ENCODE peak calls at places on chromosomes 5 and 9, in seven cellular contexts. One of them, this sample, is unnamed.

GRCh38 chr9:34072410-34072809 is 23.7 kb upstream of the UBAP2 start:
- DNase-seq in Peyer's patch: no peak
- DNase-seq in GM12865: peak; percentile 23
- DNase-seq in fibroblast of pulmonary artery: no peak
- DNase-seq in astrocyte: no peak
- DNase-seq in brain microvascular endothelial cell: no peak
- DNase-seq in osteocyte: no peak
- DNase-seq in this sample: peak; percentile 99

GRCh38 chr5:172531704-172532026 is 77.3 kb upstream of the SH3PXD2B start:
- DNase-seq in Peyer's patch: no peak
- DNase-seq in GM12865: no peak
- DNase-seq in fibroblast of pulmonary artery: no peak
- DNase-seq in astrocyte: no peak
- DNase-seq in brain microvascular endothelial cell: no peak
- DNase-seq in osteocyte: peak; percentile 66
- DNase-seq in this sample: no peak

GRCh38 chr5:77638763-77639451 is 394 bp upstream of the OTP start:
- DNase-seq in Peyer's patch: no peak
- DNase-seq in GM12865: peak; percentile 47
- DNase-seq in fibroblast of pulmonary artery: no peak
- DNase-seq in astrocyte: no peak
- DNase-seq in brain microvascular endothelial cell: no peak
- DNase-seq in osteocyte: no peak
- DNase-seq in this sample: no peak

GRCh38 chr5:115343855-115344254 is 47.4 kb upstream of the CCDC112 start:
- DNase-seq in Peyer's patch: no peak
- DNase-seq in GM12865: no peak
- DNase-seq in fibroblast of pulmonary artery: peak; percentile 72
- DNase-seq in astrocyte: peak; percentile 51
- DNase-seq in brain microvascular endothelial cell: peak; percentile 70
- DNase-seq in osteocyte: no peak
- DNase-seq in this sample: peak; percentile 60

GRCh38 chr5:40676643-40677333 is 2.9 kb upstream of the PTGER4 start:
- DNase-seq in Peyer's patch: no peak
- DNase-seq in GM12865: no peak
- DNase-seq in fibroblast of pulmonary artery: peak; percentile 63
- DNase-seq in astrocyte: peak; percentile 85
- DNase-seq in brain microvascular endothelial cell: peak; percentile 82
- DNase-seq in osteocyte: no peak
- DNase-seq in this sample: peak; percentile 79

GRCh38 chr5:1223278-1223670 is 1.9 kb upstream of the SLC6A18 start:
- DNase-seq in Peyer's patch: no peak
- DNase-seq in GM12865: no peak
- DNase-seq in fibroblast of pulmonary artery: no peak
- DNase-seq in astrocyte: no peak
- DNase-seq in brain microvascular endothelial cell: no peak
- DNase-seq in osteocyte: no peak
- DNase-seq in this sample: no peak

GRCh38 chr5:60586307-60586901 is 113.6 kb downstream of the DEPDC1B start:
- DNase-seq in Peyer's patch: no peak
- DNase-seq in GM12865: peak; percentile 44
- DNase-seq in fibroblast of pulmonary artery: peak; percentile 62
- DNase-seq in astrocyte: peak; percentile 12
- DNase-seq in brain microvascular endothelial cell: peak; percentile 9
- DNase-seq in osteocyte: no peak
- DNase-seq in this sample: peak; percentile 55

GRCh38 chr5:125258610-125259009 is 512.2 kb upstream of the ZNF608 start:
- DNase-seq in Peyer's patch: peak; percentile 46
- DNase-seq in GM12865: no peak
- DNase-seq in fibroblast of pulmonary artery: no peak
- DNase-seq in astrocyte: no peak
- DNase-seq in brain microvascular endothelial cell: no peak
- DNase-seq in osteocyte: no peak
- DNase-seq in this sample: no peak

GRCh38 chr5:53035868-53036381 is 46.8 kb downstream of the ITGA2 start:
- DNase-seq in Peyer's patch: no peak
- DNase-seq in GM12865: peak; percentile 6
- DNase-seq in fibroblast of pulmonary artery: peak; percentile 35
- DNase-seq in astrocyte: peak; percentile 49
- DNase-seq in brain microvascular endothelial cell: peak; percentile 26
- DNase-seq in osteocyte: no peak
- DNase-seq in this sample: peak; percentile 100

GRCh38 chr5:76808142-76808691 is 10.6 kb upstream of the F2RL1 start:
- DNase-seq in Peyer's patch: no peak
- DNase-seq in GM12865: no peak
- DNase-seq in fibroblast of pulmonary artery: no peak
- DNase-seq in astrocyte: no peak
- DNase-seq in brain microvascular endothelial cell: no peak
- DNase-seq in osteocyte: no peak
- DNase-seq in this sample: no peak

GRCh38 chr9:36045610-36046009 is 8.9 kb downstream of the RECK start:
- DNase-seq in Peyer's patch: no peak
- DNase-seq in GM12865: no peak
- DNase-seq in fibroblast of pulmonary artery: no peak
- DNase-seq in astrocyte: no peak
- DNase-seq in brain microvascular endothelial cell: no peak
- DNase-seq in osteocyte: no peak
- DNase-seq in this sample: no peak

GRCh38 chr5:36777105-36777757 is 99.3 kb upstream of the NIPBL start:
- DNase-seq in Peyer's patch: peak; percentile 55
- DNase-seq in GM12865: peak; percentile 11
- DNase-seq in fibroblast of pulmonary artery: peak; percentile 53
- DNase-seq in astrocyte: peak; percentile 4
- DNase-seq in brain microvascular endothelial cell: peak; percentile 46
- DNase-seq in osteocyte: no peak
- DNase-seq in this sample: peak; percentile 25

GRCh38 chr9:19294219-19294618 is 63.7 kb downstream of the DENND4C start:
- DNase-seq in Peyer's patch: no peak
- DNase-seq in GM12865: no peak
- DNase-seq in fibroblast of pulmonary artery: no peak
- DNase-seq in astrocyte: no peak
- DNase-seq in brain microvascular endothelial cell: no peak
- DNase-seq in osteocyte: no peak
- DNase-seq in this sample: no peak

GRCh38 chr9:76542360-76542759 is 83.4 kb downstream of the GCNT1 start:
- DNase-seq in Peyer's patch: no peak
- DNase-seq in GM12865: no peak
- DNase-seq in fibroblast of pulmonary artery: no peak
- DNase-seq in astrocyte: no peak
- DNase-seq in brain microvascular endothelial cell: no peak
- DNase-seq in osteocyte: no peak
- DNase-seq in this sample: no peak

GRCh38 chr9:84238652-84239051 is 101.9 kb downstream of the SLC28A3 start:
- DNase-seq in Peyer's patch: no peak
- DNase-seq in GM12865: no peak
- DNase-seq in fibroblast of pulmonary artery: peak; percentile 23
- DNase-seq in astrocyte: no peak
- DNase-seq in brain microvascular endothelial cell: no peak
- DNase-seq in osteocyte: no peak
- DNase-seq in this sample: peak; percentile 44

GRCh38 chr5:24850911-24851310 is 206.1 kb upstream of the CDH10 start:
- DNase-seq in Peyer's patch: no peak
- DNase-seq in GM12865: no peak
- DNase-seq in fibroblast of pulmonary artery: no peak
- DNase-seq in astrocyte: peak; percentile 5
- DNase-seq in brain microvascular endothelial cell: no peak
- DNase-seq in osteocyte: no peak
- DNase-seq in this sample: no peak

GRCh38 chr9:93256878-93257807 is 73.2 kb downstream of the WNK2 start:
- DNase-seq in Peyer's patch: peak; percentile 36
- DNase-seq in GM12865: no peak
- DNase-seq in fibroblast of pulmonary artery: no peak
- DNase-seq in astrocyte: no peak
- DNase-seq in brain microvascular endothelial cell: no peak
- DNase-seq in osteocyte: peak; percentile 82
- DNase-seq in this sample: no peak

GRCh38 chr5:98205691-98206461 is 567.6 kb upstream of the RGMB start:
- DNase-seq in Peyer's patch: no peak
- DNase-seq in GM12865: no peak
- DNase-seq in fibroblast of pulmonary artery: peak; percentile 11
- DNase-seq in astrocyte: peak; percentile 72
- DNase-seq in brain microvascular endothelial cell: no peak
- DNase-seq in osteocyte: no peak
- DNase-seq in this sample: peak; percentile 91

GRCh38 chr5:139635606-139636206 is 12.4 kb upstream of the CXXC5 start:
- DNase-seq in Peyer's patch: peak; percentile 87
- DNase-seq in GM12865: peak; percentile 80
- DNase-seq in fibroblast of pulmonary artery: peak; percentile 95
- DNase-seq in astrocyte: peak; percentile 92
- DNase-seq in brain microvascular endothelial cell: peak; percentile 69
- DNase-seq in osteocyte: peak; percentile 89
- DNase-seq in this sample: peak; percentile 63

GRCh38 chr5:132528866-132529634 is 14.3 kb downstream of the IL5 start:
- DNase-seq in Peyer's patch: no peak
- DNase-seq in GM12865: peak; percentile 12
- DNase-seq in fibroblast of pulmonary artery: no peak
- DNase-seq in astrocyte: no peak
- DNase-seq in brain microvascular endothelial cell: no peak
- DNase-seq in osteocyte: no peak
- DNase-seq in this sample: no peak

GRCh38 chr5:157540707-157541451 is 34.7 kb downstream of the ADAM19 start:
- DNase-seq in Peyer's patch: peak; percentile 73
- DNase-seq in GM12865: peak; percentile 93
- DNase-seq in fibroblast of pulmonary artery: peak; percentile 87
- DNase-seq in astrocyte: peak; percentile 83
- DNase-seq in brain microvascular endothelial cell: peak; percentile 72
- DNase-seq in osteocyte: no peak
- DNase-seq in this sample: peak; percentile 18

GRCh38 chr5:54217826-54218503 is 92.4 kb downstream of the ARL15 start:
- DNase-seq in Peyer's patch: peak; percentile 53
- DNase-seq in GM12865: peak; percentile 53
- DNase-seq in fibroblast of pulmonary artery: peak; percentile 90
- DNase-seq in astrocyte: peak; percentile 47
- DNase-seq in brain microvascular endothelial cell: peak; percentile 65
- DNase-seq in osteocyte: no peak
- DNase-seq in this sample: peak; percentile 74

GRCh38 chr5:89313044-89313443 is 430.1 kb upstream of the MEF2C start:
- DNase-seq in Peyer's patch: no peak
- DNase-seq in GM12865: peak; percentile 74
- DNase-seq in fibroblast of pulmonary artery: peak; percentile 24
- DNase-seq in astrocyte: peak; percentile 93
- DNase-seq in brain microvascular endothelial cell: peak; percentile 90
- DNase-seq in osteocyte: no peak
- DNase-seq in this sample: peak; percentile 95

GRCh38 chr9:100933656-100934055 is 94.9 kb upstream of the PLPPR1 start:
- DNase-seq in Peyer's patch: no peak
- DNase-seq in GM12865: no peak
- DNase-seq in fibroblast of pulmonary artery: no peak
- DNase-seq in astrocyte: peak; percentile 64
- DNase-seq in brain microvascular endothelial cell: no peak
- DNase-seq in osteocyte: no peak
- DNase-seq in this sample: peak; percentile 41

GRCh38 chr5:96049398-96050272 is 88.0 kb upstream of the ELL2 start:
- DNase-seq in Peyer's patch: no peak
- DNase-seq in GM12865: no peak
- DNase-seq in fibroblast of pulmonary artery: peak; percentile 88
- DNase-seq in astrocyte: peak; percentile 89
- DNase-seq in brain microvascular endothelial cell: peak; percentile 69
- DNase-seq in osteocyte: no peak
- DNase-seq in this sample: peak; percentile 82

GRCh38 chr5:22970956-22971618 is 117.9 kb upstream of the CDH12 start:
- DNase-seq in Peyer's patch: no peak
- DNase-seq in GM12865: no peak
- DNase-seq in fibroblast of pulmonary artery: no peak
- DNase-seq in astrocyte: no peak
- DNase-seq in brain microvascular endothelial cell: no peak
- DNase-seq in osteocyte: peak; percentile 68
- DNase-seq in this sample: no peak

GRCh38 chr5:22968386-22968785 is 115.2 kb upstream of the CDH12 start:
- DNase-seq in Peyer's patch: no peak
- DNase-seq in GM12865: no peak
- DNase-seq in fibroblast of pulmonary artery: no peak
- DNase-seq in astrocyte: no peak
- DNase-seq in brain microvascular endothelial cell: no peak
- DNase-seq in osteocyte: no peak
- DNase-seq in this sample: no peak

GRCh38 chr5:22965960-22966359 is 112.8 kb upstream of the CDH12 start:
- DNase-seq in Peyer's patch: no peak
- DNase-seq in GM12865: no peak
- DNase-seq in fibroblast of pulmonary artery: no peak
- DNase-seq in astrocyte: no peak
- DNase-seq in brain microvascular endothelial cell: no peak
- DNase-seq in osteocyte: no peak
- DNase-seq in this sample: no peak
- TF ChIP-seq CTCF in Peyer's patch: no peak
- TF ChIP-seq CTCF in GM12865: no peak
- TF ChIP-seq CTCF in fibroblast of pulmonary artery: no peak
- TF ChIP-seq CTCF in astrocyte: no peak
- TF ChIP-seq CTCF in brain microvascular endothelial cell: no peak
- TF ChIP-seq CTCF in osteocyte: no peak
- TF ChIP-seq CTCF in this sample: no peak

GRCh38 chr5:110045153-110045552 is 355.4 kb downstream of the MAN2A1 start:
- DNase-seq in Peyer's patch: no peak
- DNase-seq in GM12865: no peak
- DNase-seq in fibroblast of pulmonary artery: peak; percentile 2
- DNase-seq in astrocyte: peak; percentile 18
- DNase-seq in brain microvascular endothelial cell: no peak
- DNase-seq in osteocyte: no peak
- DNase-seq in this sample: peak; percentile 35
- TF ChIP-seq CTCF in Peyer's patch: no peak
- TF ChIP-seq CTCF in GM12865: no peak
- TF ChIP-seq CTCF in fibroblast of pulmonary artery: no peak
- TF ChIP-seq CTCF in astrocyte: no peak
- TF ChIP-seq CTCF in brain microvascular endothelial cell: peak; percentile 17
- TF ChIP-seq CTCF in osteocyte: no peak
- TF ChIP-seq CTCF in this sample: peak; percentile 28

GRCh38 chr9:70427161-70427945 is 12.9 kb upstream of the KLF9 start:
- DNase-seq in Peyer's patch: no peak
- DNase-seq in GM12865: no peak
- DNase-seq in fibroblast of pulmonary artery: peak; percentile 63
- DNase-seq in astrocyte: no peak
- DNase-seq in brain microvascular endothelial cell: no peak
- DNase-seq in osteocyte: no peak
- DNase-seq in this sample: no peak
- TF ChIP-seq CTCF in Peyer's patch: peak; percentile 10
- TF ChIP-seq CTCF in GM12865: no peak
- TF ChIP-seq CTCF in fibroblast of pulmonary artery: peak; percentile 16
- TF ChIP-seq CTCF in astrocyte: no peak
- TF ChIP-seq CTCF in brain microvascular endothelial cell: peak; percentile 13
- TF ChIP-seq CTCF in osteocyte: peak; percentile 10
- TF ChIP-seq CTCF in this sample: no peak

GRCh38 chr5:146565764-146566163 is 49.8 kb upstream of the GPR151 start:
- DNase-seq in Peyer's patch: peak; percentile 47
- DNase-seq in GM12865: peak; percentile 68
- DNase-seq in fibroblast of pulmonary artery: peak; percentile 65
- DNase-seq in astrocyte: peak; percentile 60
- DNase-seq in brain microvascular endothelial cell: peak; percentile 63
- DNase-seq in osteocyte: no peak
- DNase-seq in this sample: peak; percentile 67
- TF ChIP-seq CTCF in Peyer's patch: peak; percentile 43
- TF ChIP-seq CTCF in GM12865: peak; percentile 61
- TF ChIP-seq CTCF in fibroblast of pulmonary artery: peak; percentile 73
- TF ChIP-seq CTCF in astrocyte: peak; percentile 64
- TF ChIP-seq CTCF in brain microvascular endothelial cell: peak; percentile 77
- TF ChIP-seq CTCF in osteocyte: peak; percentile 59
- TF ChIP-seq CTCF in this sample: peak; percentile 60

DNA sequence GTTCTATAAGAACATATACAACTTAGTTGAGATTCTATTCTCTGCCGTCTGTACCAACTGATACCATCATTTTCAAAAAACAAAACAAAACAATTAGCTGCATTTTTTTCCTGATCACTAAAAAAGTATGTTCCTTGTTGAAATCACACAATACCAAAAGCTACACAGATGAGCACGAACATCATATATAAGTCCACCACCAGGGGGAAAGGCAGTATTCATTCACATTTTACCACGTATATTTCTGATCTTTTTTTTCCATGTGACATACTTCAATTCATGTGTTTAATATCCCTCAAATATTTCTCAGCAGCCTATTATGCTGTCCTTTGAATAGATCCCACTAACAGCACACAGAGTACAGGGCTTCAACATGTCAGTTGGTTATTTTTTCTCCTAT is 40.6 kb downstream of the IRX2 start:
- DNase-seq in Peyer's patch: no peak
- DNase-seq in GM12865: no peak
- DNase-seq in fibroblast of pulmonary artery: peak; percentile 20
- DNase-seq in astrocyte: no peak
- DNase-seq in brain microvascular endothelial cell: no peak
- DNase-seq in osteocyte: no peak
- DNase-seq in this sample: peak; percentile 18
- TF ChIP-seq CTCF in Peyer's patch: no peak
- TF ChIP-seq CTCF in GM12865: no peak
- TF ChIP-seq CTCF in fibroblast of pulmonary artery: peak; percentile 22
- TF ChIP-seq CTCF in astrocyte: peak; percentile 37
- TF ChIP-seq CTCF in brain microvascular endothelial cell: no peak
- TF ChIP-seq CTCF in osteocyte: peak; percentile 50
- TF ChIP-seq CTCF in this sample: peak; percentile 12